ENCODE peak calls at places on chromosomes 2 and 18, in five cellular contexts. Z is right lobe of liver, E is stomach, T is cardiac muscle cell, B is mesendoderm. S is an unnamed sample.

GRCh38 chr2:167015806-167016205 is 127.5 kb downstream of the XIRP2 start:
- DNase-seq in Z (no peak), T (no peak), B (no peak), E (no peak), S (no peak)

GRCh38 chr2:6960659-6961058 is 43.4 kb downstream of the RNF144A start:
- DNase-seq in Z (no peak), E (peak; percentile 31), B (no peak), T (no peak), S (peak; percentile 29)

GRCh38 chr2:54471221-54471711 is 15.1 kb downstream of the SPTBN1 start:
- DNase-seq in Z (no peak), B (no peak), T (peak; percentile 92), E (no peak), S (no peak)

GRCh38 chr2:6986894-6987487 is 69.8 kb downstream of the RNF144A start:
- DNase-seq in Z (no peak), B (no peak), T (no peak), E (no peak), S (no peak)

GRCh38 chr2:235391964-235392615 is 101.8 kb upstream of the AGAP1 start:
- DNase-seq in E (no peak), Z (no peak), B (no peak), T (no peak), S (no peak)

GRCh38 chr2:8566788-8567468 is 114.9 kb upstream of the ID2 start:
- DNase-seq in T (no peak), E (no peak), B (no peak), Z (no peak), S (no peak)

GRCh38 chr2:71603851-71604708 is 150.7 kb downstream of the DYSF start:
- DNase-seq in Z (peak; percentile 43), B (no peak), T (no peak), E (no peak), S (no peak)

GRCh38 chr2:142873850-142874287 is 3.6 kb upstream of the KYNU start:
- DNase-seq in Z (no peak), B (no peak), T (no peak), E (no peak), S (no peak)

GRCh38 chr2:233546774-233547173 is 19.8 kb downstream of the USP40 start:
- DNase-seq in Z (no peak), E (peak; percentile 58), B (no peak), T (no peak), S (no peak)

GRCh38 chr2:203909192-203909945 is 27.2 kb upstream of the ICOS start:
- DNase-seq in Z (no peak), B (peak; percentile 55), T (peak; percentile 47), E (no peak), S (no peak)

GRCh38 chr2:164599954-164600589 is 21.2 kb downstream of the GRB14 start:
- DNase-seq in T (peak; percentile 86), E (peak; percentile 30), B (peak; percentile 90), Z (no peak), S (peak; percentile 34)

GRCh38 chr2:8573234-8573941 is 108.5 kb upstream of the ID2 start:
- DNase-seq in T (no peak), B (peak; percentile 47), Z (no peak), E (peak; percentile 22), S (no peak)

GRCh38 chr18:60471652-60472051 is 99.1 kb upstream of the MC4R start:
- DNase-seq in T (no peak), Z (no peak), B (no peak), E (no peak), S (no peak)

GRCh38 chr2:68806511-68807109 is 64.6 kb downstream of the BMP10 start:
- DNase-seq in T (no peak), E (no peak), Z (no peak), B (no peak), S (no peak)

GRCh38 chr2:28155627-28156026 is 237.0 kb upstream of the FOSL2 start:
- DNase-seq in T (no peak), E (no peak), B (peak; percentile 64), Z (no peak), S (no peak)

GRCh38 chr2:166180951-166181812 is 53.4 kb upstream of the SCN1A start:
- DNase-seq in B (peak; percentile 57), T (peak; percentile 67), E (peak; percentile 54), Z (no peak), S (no peak)

GRCh38 chr2:40360652-40361051 is 91.2 kb downstream of the SLC8A1 start:
- DNase-seq in Z (no peak), T (no peak), B (no peak), E (no peak), S (no peak)

GRCh38 chr2:80244905-80245584 is 59.5 kb downstream of the LRRTM1 start:
- DNase-seq in T (no peak), Z (no peak), B (no peak), E (no peak), S (no peak)

GRCh38 chr2:134386321-134386720 is 132.4 kb downstream of the MGAT5 start:
- DNase-seq in B (no peak), E (no peak), Z (no peak), T (no peak), S (no peak)

GRCh38 chr2:113162173-113162572 is 11.6 kb upstream of the PSD4 start:
- DNase-seq in E (no peak), T (no peak), B (no peak), Z (no peak), S (no peak)

GRCh38 chr2:29995241-29995640 is 73.9 kb upstream of the ALK start:
- DNase-seq in Z (no peak), B (no peak), T (no peak), E (no peak), S (no peak)

GRCh38 chr2:23425338-23425871 is 40.4 kb downstream of the KLHL29 start:
- DNase-seq in B (peak; percentile 54), T (no peak), E (no peak), Z (no peak), S (no peak)

GRCh38 chr2:177338177-177338721 is 54.3 kb upstream of the AGPS start:
- DNase-seq in Z (no peak), B (peak; percentile 94), E (no peak), T (no peak), S (no peak)

GRCh38 chr2:19890104-19890503 is 11.7 kb downstream of the TTC32 start:
- DNase-seq in Z (no peak), T (no peak), B (no peak), E (no peak), S (no peak)

GRCh38 chr2:223759569-223760430 is 77.6 kb downstream of the AP1S3 start:
- DNase-seq in T (no peak), E (no peak), Z (no peak), B (peak; percentile 22), S (peak; percentile 96)

GRCh38 chr2:27779417-27780055 is 8.0 kb downstream of the MRPL33 start:
- DNase-seq in B (no peak), T (no peak), Z (no peak), E (no peak), S (no peak)

GRCh38 chr2:175063741-175064140 is 58.6 kb upstream of the CHN1 start:
- DNase-seq in Z (no peak), E (no peak), B (no peak), T (no peak), S (peak; percentile 53)

GRCh38 chr2:1899396-1899730 is 155.0 kb upstream of the PXDN start:
- DNase-seq in Z (no peak), B (no peak), E (no peak), T (no peak), S (no peak)

DNA sequence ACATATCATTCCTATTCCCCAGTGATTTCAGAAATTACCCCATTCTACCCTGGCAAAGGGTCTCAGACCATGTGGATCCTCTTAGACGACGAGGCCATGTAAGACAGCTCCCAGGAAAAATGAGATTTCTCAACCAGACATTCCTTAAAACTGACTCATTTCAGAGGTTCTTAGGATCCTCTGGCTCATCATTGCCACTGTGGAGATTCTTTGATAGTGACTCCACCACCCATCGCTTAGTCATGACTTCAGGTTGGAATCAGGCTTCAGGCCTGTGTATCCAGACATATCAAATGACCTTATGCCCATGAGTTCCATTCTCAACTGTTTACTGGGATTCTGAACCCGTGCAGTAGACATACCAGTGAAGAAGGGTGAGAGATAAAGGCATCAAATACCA is 245.6 kb upstream of the TCF4 start:
- DNase-seq in E (no peak), Z (no peak), T (no peak), B (peak; percentile 92), S (peak; percentile 83)
- H3K27ac ChIP-seq in E (no peak overlapping the region), Z (no peak overlapping the region), T (no peak overlapping the region), B (no peak overlapping the region), S (peak overlapping the region; percentile 54)

GRCh38 chr2:135688002-135688401 is 53.7 kb upstream of the UBXN4 start:
- DNase-seq in Z (no peak), B (no peak), E (no peak), T (no peak), S (no peak)
- H3K27ac ChIP-seq in Z (no peak overlapping the region), B (no peak overlapping the region), E (no peak overlapping the region), T (no peak overlapping the region), S (no peak overlapping the region)

GRCh38 chr2:36379710-36380448 is 24.3 kb downstream of the CRIM1 start:
- DNase-seq in T (no peak), B (no peak), Z (no peak), E (no peak), S (no peak)

GRCh38 chr2:36380624-36381481 is 25.3 kb downstream of the CRIM1 start:
- DNase-seq in Z (no peak), B (peak; percentile 97), E (no peak), T (no peak), S (no peak)

GRCh38 chr2:36374586-36374985 is 19.0 kb downstream of the CRIM1 start:
- DNase-seq in T (no peak), B (no peak), E (no peak), Z (no peak), S (no peak)

GRCh38 chr2:36376319-36376765 is 20.8 kb downstream of the CRIM1 start:
- DNase-seq in Z (peak; percentile 63), E (peak; percentile 84), T (peak; percentile 85), B (no peak), S (no peak)

DNA sequence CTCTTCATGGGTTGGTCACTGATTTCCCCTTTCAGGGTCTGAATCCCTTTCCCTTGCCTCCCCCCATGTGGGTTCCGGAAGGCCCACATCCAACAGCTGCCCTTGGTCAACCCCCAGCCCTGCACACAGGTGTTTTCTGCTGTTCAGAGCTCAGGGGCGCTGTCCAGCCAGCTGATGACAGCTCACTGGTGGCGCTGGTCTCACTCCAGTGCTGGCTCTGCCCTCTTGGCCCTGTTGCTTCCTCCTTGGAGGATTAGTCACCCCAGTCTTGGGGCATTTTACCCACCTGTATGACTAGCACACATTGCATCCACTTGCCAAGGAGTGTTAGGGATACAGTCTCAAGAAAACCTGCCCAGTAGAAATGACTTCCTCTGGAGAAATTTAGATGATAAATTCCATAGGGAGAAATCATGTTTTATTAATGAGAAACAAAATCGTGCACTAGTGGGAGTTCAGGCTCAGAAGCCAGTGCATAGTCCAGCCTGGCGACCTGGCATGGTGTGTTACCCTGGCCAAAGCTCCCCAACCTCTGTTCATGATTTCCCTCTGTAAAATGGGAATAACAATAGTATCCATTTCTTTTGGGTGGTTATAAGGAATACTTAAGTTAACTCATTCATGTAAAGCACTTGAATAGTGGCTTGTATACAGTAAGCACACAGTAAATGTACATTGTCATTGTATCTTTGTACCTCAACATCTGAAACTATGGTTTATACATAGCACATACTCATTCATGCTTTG is 21.6 kb downstream of the CRIM1 start:
- DNase-seq in E (peak; percentile 52), Z (no peak), B (no peak), T (peak; percentile 40), S (peak; percentile 68)
- H3K27ac ChIP-seq in E (peak overlapping the region; percentile 36), Z (no peak overlapping the region), B (no peak overlapping the region), T (no peak overlapping the region), S (peak overlapping the region; percentile 70)

DNA sequence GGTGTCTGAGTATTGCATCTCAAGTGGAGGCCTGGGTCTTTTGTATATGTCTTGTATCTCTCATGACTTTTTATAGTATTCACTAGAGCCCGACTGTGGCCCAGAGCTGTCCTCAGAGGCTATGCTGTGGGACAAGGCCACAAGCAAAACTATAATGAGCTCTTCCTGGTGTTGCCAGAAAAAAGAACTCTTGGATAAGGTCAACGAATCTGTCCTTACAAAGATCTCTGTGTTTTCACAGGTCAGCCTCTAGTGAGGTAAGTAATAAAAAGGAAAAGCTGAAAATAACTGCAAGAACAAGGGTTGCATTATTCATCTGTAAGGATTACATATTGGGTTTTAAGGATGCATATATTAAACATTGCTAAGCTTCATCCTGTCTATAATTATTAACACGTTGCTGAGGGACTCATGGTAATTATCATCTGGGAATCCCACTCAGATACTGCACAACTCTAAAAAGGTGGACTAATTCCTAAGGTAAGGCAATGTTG is 62.8 kb upstream of the ATL2 start:
- DNase-seq in E (no peak), B (no peak), Z (no peak), T (no peak), S (no peak)
- H3K27ac ChIP-seq in E (no peak overlapping the region), B (no peak overlapping the region), Z (no peak overlapping the region), T (no peak overlapping the region), S (no peak overlapping the region)

S was measured in epithelial cell of prostate.